ENCODE peak calls at places on chromosome 7, in ten cellular contexts. V is GM23338, I is A673, L is fibroblast of lung, J is neural progenitor cell, F is PC-3, N is endothelial cell of umbilical vein, Q is mammary epithelial cell, E is GM12878, T is K562. G is an unnamed sample.

GRCh38 chr7:5218564-5219360 is 28.7 kb downstream of the WIPI2 start:
- DNase-seq in V (no peak), I (no peak), L (no peak), J (no peak), F (no peak), N (peak), Q (no peak), E (peak), T (no peak), G (peak)

GRCh38 chr7:20331231-20331880 is 656 bp downstream of the ITGB8 start:
- DNase-seq in V (peak), I (peak), L (peak), J (peak), F (peak), N (peak), Q (no peak), E (no peak), T (no peak), G (peak)

GRCh38 chr7:25349283-25349682 is 121.0 kb upstream of the NPVF start:
- DNase-seq in V (no peak), I (no peak), L (no peak), J (no peak), F (no peak), N (no peak), Q (no peak), E (no peak), T (no peak), G (no peak)

GRCh38 chr7:143003393-143004051 is 23.4 kb downstream of the OR9A2 start:
- DNase-seq in V (peak), I (peak), L (peak), J (peak), F (peak), N (peak), Q (peak), E (peak), T (peak), G (peak)

GRCh38 chr7:94052398-94053180 is 48.4 kb upstream of the BET1 start:
- DNase-seq in V (peak), I (no peak), L (no peak), J (no peak), F (no peak), N (no peak), Q (no peak), E (peak), T (no peak), G (no peak)

GRCh38 chr7:5622746-5623145 is 158.7 kb downstream of the RNF216 start:
- DNase-seq in V (no peak), I (no peak), L (no peak), J (no peak), F (no peak), N (no peak), Q (no peak), E (no peak), T (no peak), G (no peak)

GRCh38 chr7:117995850-117996650 is 122.8 kb upstream of the CTTNBP2 start:
- DNase-seq in V (no peak), I (no peak), L (no peak), J (no peak), F (peak), N (no peak), Q (peak), E (no peak), T (no peak), G (no peak)

GRCh38 chr7:97845622-97846203 is 26.5 kb downstream of the ASNS start:
- DNase-seq in V (peak), I (peak), L (peak), J (peak), F (peak), N (peak), Q (no peak), E (no peak), T (no peak), G (peak)

GRCh38 chr7:32145911-32146310 is 75.7 kb upstream of the PDE1C start:
- DNase-seq in V (no peak), I (no peak), L (no peak), J (no peak), F (no peak), N (no peak), Q (no peak), E (no peak), T (no peak), G (no peak)

GRCh38 chr7:99996755-99997544 is 18.4 kb upstream of the ZKSCAN1 start:
- DNase-seq in V (no peak), I (no peak), L (no peak), J (no peak), F (no peak), N (no peak), Q (no peak), E (no peak), T (no peak), G (no peak)
- H3K27ac ChIP-seq in V (peak), I (peak), L (no peak), J (no peak), F (no peak), N (no peak), Q (no peak), E (no peak), T (no peak), G (no peak)

DNA sequence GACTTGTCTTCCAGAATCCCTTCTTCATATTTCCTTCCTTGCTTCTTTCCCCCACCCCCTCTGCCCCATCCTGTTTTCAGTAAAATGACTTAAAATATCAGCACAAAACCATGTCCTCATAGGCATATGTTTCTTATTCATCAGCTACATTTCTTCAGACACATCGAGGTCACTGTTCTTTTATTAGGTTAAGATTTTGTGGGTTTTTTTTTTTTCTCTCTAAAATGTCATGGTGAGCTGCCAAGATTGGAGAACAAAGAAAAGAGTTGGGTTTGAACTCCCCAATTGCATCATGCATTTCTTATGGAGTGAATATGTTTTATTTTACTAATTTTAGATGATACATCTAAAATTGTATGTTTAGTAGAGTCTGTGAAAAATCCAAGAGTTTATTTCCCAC is 35.8 kb downstream of the LAMB4 start:
- DNase-seq in V (no peak), I (no peak), L (peak), J (no peak), F (no peak), N (peak), Q (no peak), E (no peak), T (no peak), G (no peak)
- H3K4me3 ChIP-seq in V (no peak), I (no peak), L (no peak), J (no peak), F (no peak), N (no peak), Q (no peak), E (no peak), T (no peak), G (no peak)

GRCh38 chr7:1254281-1255082 is 21.8 kb downstream of the UNCX start:
- DNase-seq in V (no peak), I (no peak), L (no peak), J (no peak), F (no peak), N (no peak), Q (no peak), E (no peak), T (no peak), G (no peak)

GRCh38 chr7:1253591-1254207 is 21.0 kb downstream of the UNCX start:
- DNase-seq in V (no peak), I (peak), L (no peak), J (no peak), F (no peak), N (no peak), Q (no peak), E (no peak), T (no peak), G (no peak)

GRCh38 chr7:1256621-1257020 is 23.9 kb downstream of the UNCX start:
- DNase-seq in V (no peak), I (no peak), L (no peak), J (no peak), F (no peak), N (no peak), Q (no peak), E (no peak), T (no peak), G (no peak)

GRCh38 chr7:1255817-1256340 is 23.2 kb downstream of the UNCX start:
- DNase-seq in V (no peak), I (no peak), L (no peak), J (no peak), F (no peak), N (no peak), Q (no peak), E (no peak), T (no peak), G (no peak)

DNA sequence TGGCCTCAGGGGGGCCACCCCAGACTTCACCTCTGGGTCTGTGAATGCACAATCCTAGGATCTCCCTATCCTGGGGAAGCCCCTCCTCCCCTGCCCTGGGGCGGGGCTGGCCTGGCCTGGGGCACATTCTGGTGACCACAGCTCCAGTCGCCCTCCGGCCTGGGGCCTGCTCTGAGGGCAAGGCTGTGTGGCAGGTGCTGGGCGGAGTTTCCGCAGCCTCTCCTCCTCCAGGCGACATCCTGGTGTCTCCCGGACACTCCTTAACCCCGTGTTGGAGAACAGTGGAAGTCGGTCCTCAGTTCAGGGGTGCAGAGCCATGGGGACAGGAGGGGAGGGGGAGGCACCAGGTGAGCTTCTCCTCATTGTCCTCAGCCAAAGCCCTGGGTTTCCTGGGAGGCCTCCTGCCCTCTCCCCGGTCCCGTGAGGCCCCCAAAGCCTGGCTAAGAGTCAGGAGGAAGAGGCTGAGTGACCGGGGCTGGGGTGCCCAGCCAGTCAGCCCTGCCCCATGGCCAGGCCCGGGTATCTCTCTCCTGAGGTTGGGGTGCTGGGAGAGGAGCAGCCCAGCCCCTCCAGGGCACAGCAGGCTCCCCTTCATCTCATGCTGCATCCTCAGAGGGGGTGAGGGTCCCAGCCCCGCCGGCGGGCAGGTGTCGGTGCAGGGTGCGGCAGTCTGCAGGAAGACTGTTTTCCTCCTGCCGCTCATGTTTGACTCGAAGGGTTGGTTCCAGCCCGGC is 22.6 kb downstream of the UNCX start:
- DNase-seq in V (no peak), I (no peak), L (no peak), J (peak), F (no peak), N (no peak), Q (no peak), E (no peak), T (no peak), G (no peak)
- TF ChIP-seq EZH2 in V (no peak), I (no peak), L (no peak), J (no peak), F (no peak), N (no peak), Q (peak), E (no peak), T (no peak), G (no peak)

GRCh38 chr7:30799206-30799975 is 28.2 kb downstream of the MINDY4 start:
- DNase-seq in V (no peak), I (peak), L (peak), J (no peak), F (peak), N (peak), Q (peak), E (peak), T (no peak), G (no peak)

GRCh38 chr7:30802812-30803211 is 31.6 kb downstream of the MINDY4 start:
- DNase-seq in V (no peak), I (no peak), L (no peak), J (no peak), F (no peak), N (no peak), Q (no peak), E (no peak), T (no peak), G (no peak)

GRCh38 chr7:30797294-30798040 is 26.2 kb downstream of the MINDY4 start:
- DNase-seq in V (no peak), I (no peak), L (no peak), J (no peak), F (no peak), N (peak), Q (no peak), E (no peak), T (no peak), G (no peak)

GRCh38 chr7:30800785-30801252 is 29.6 kb downstream of the MINDY4 start:
- DNase-seq in V (peak), I (peak), L (peak), J (peak), F (peak), N (peak), Q (peak), E (peak), T (peak), G (peak)

DNA sequence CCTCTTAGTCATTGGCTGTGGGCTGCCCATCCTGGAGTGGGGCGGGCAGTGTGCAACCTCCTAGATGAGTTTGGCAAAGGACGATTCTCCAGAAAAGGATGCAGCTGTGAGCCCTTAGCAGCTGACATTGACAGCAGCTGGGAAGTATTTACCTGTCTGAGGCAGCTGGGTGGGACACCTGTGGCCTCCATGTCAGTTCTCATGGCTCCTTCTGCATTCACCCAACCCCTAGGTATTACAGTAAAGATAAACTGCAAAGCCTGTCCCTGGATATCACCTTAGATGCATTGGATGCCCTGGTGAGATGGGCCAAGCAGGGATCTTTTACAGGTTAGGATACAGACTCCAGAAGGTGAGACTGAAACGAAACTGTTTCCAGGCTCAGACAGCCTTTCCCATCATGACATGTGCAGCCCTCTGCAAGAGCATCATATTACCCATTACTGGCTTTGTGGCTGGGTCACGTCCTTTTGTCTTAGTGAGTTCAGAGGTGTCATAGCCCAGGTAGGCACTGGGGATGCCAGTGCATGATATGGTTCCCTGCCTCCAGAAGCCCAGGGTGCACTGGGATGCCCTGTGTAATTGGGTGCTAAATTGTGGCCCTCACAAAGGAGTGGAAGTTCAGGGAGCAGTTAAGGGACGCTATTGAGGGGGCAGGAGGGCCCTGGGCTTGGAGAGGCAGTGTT is 28.9 kb downstream of the MINDY4 start:
- DNase-seq in V (no peak), I (no peak), L (no peak), J (no peak), F (no peak), N (peak), Q (no peak), E (no peak), T (no peak), G (no peak)
- H3K27ac ChIP-seq in V (no peak), I (no peak), L (peak), J (no peak), F (peak), N (no peak), Q (no peak), E (no peak), T (no peak), G (no peak)

GRCh38 chr7:156608176-156608478 is 32.4 kb upstream of the RNF32 start:
- DNase-seq in V (no peak), I (no peak), L (no peak), J (no peak), F (no peak), N (peak), Q (no peak), E (no peak), T (no peak), G (no peak)

GRCh38 chr7:156606618-156607331 is 33.8 kb upstream of the RNF32 start:
- DNase-seq in V (no peak), I (no peak), L (no peak), J (no peak), F (no peak), N (no peak), Q (no peak), E (no peak), T (no peak), G (no peak)

GRCh38 chr7:156606135-156606534 is 34.4 kb upstream of the RNF32 start:
- DNase-seq in V (no peak), I (no peak), L (no peak), J (no peak), F (no peak), N (no peak), Q (no peak), E (no peak), T (no peak), G (no peak)

GRCh38 chr7:156609010-156609877 is 31.3 kb upstream of the RNF32 start:
- DNase-seq in V (no peak), I (no peak), L (no peak), J (no peak), F (no peak), N (peak), Q (no peak), E (no peak), T (no peak), G (no peak)

GRCh38 chr7:156607332-156608175 is 33.0 kb upstream of the RNF32 start:
- DNase-seq in V (no peak), I (no peak), L (peak), J (no peak), F (no peak), N (no peak), Q (no peak), E (no peak), T (no peak), G (no peak)
- H3K4me3 ChIP-seq in V (peak), I (no peak), L (peak), J (no peak), F (no peak), N (peak), Q (peak), E (peak), T (no peak), G (no peak)